ENCODE peak calls at places on chromosomes 6 and 20, in eight cellular contexts. J is left ventricle myocardium inferior, O is mesendoderm, S is brain microvascular endothelial cell, M is tibial artery, C is substantia nigra, F is mammary epithelial cell, P is neural progenitor cell. L is an unnamed sample.

GRCh38 chr6:165184192-165184979 is 125.0 kb downstream of the C6orf118 start:
- DNase-seq in J (peak; percentile 44), O (no peak), S (no peak), M (no peak), C (no peak), F (no peak), P (no peak), L (no peak)

GRCh38 chr20:22615425-22615824 is 31.1 kb upstream of the FOXA2 start:
- DNase-seq in J (no peak), O (no peak), S (no peak), M (no peak), C (no peak), F (no peak), P (no peak), L (no peak)

GRCh38 chr6:13428528-13429405 is 58.6 kb downstream of the GFOD1 start:
- DNase-seq in J (no peak), O (peak; percentile 52), S (no peak), M (no peak), C (no peak), F (no peak), P (no peak), L (no peak)

GRCh38 chr20:19975901-19976300 is 41.3 kb upstream of the NAA20 start:
- DNase-seq in J (no peak), O (no peak), S (no peak), M (no peak), C (peak; percentile 45), F (peak; percentile 40), P (no peak), L (no peak)

GRCh38 chr20:31517373-31517772 is 3.1 kb downstream of the HM13 start:
- DNase-seq in J (peak; percentile 25), O (peak; percentile 86), S (peak; percentile 45), M (peak; percentile 63), C (no peak), F (peak; percentile 54), P (peak; percentile 49), L (peak; percentile 15)

GRCh38 chr20:18322551-18322950 is 34.2 kb downstream of the ZNF133 start:
- DNase-seq in J (no peak), O (no peak), S (no peak), M (no peak), C (no peak), F (no peak), P (no peak), L (no peak)

GRCh38 chr6:35327349-35328027 is 14.9 kb upstream of the PPARD start:
- DNase-seq in J (peak; percentile 51), O (peak; percentile 76), S (peak; percentile 56), M (peak; percentile 48), C (no peak), F (peak; percentile 36), P (peak; percentile 72), L (no peak)

GRCh38 chr6:88455317-88455716 is 289.2 kb upstream of the CNR1 start:
- DNase-seq in J (peak; percentile 24), O (no peak), S (no peak), M (no peak), C (no peak), F (no peak), P (no peak), L (no peak)

GRCh38 chr20:23634985-23635767 is 2.6 kb downstream of the CST3 start:
- DNase-seq in J (peak; percentile 72), O (no peak), S (no peak), M (no peak), C (no peak), F (no peak), P (no peak), L (no peak)

GRCh38 chr20:58515240-58516212 is at the start of gene APCDD1L:
- DNase-seq in J (no peak), O (peak; percentile 82), S (no peak), M (peak; percentile 63), C (no peak), F (peak; percentile 61), P (peak; percentile 56), L (no peak)

GRCh38 chr6:45714795-45715507 is 300.7 kb downstream of the CLIC5 start:
- DNase-seq in J (no peak), O (peak; percentile 92), S (peak; percentile 86), M (peak; percentile 43), C (no peak), F (peak; percentile 64), P (peak; percentile 87), L (peak; percentile 67)
- H3K27ac ChIP-seq in J (no peak overlapping the region), O (no peak overlapping the region), S (peak overlapping the region; percentile 27), M (no peak overlapping the region), C (no peak overlapping the region), F (no peak overlapping the region), P (no peak overlapping the region), L (peak overlapping the region; percentile 14)

GRCh38 chr6:25302677-25303128 is 23.5 kb downstream of the CARMIL1 start:
- DNase-seq in J (no peak), O (no peak), S (peak; percentile 60), M (no peak), C (no peak), F (peak; percentile 50), P (peak; percentile 14), L (no peak)
- H3K27ac ChIP-seq in J (peak overlapping the region; percentile 59), O (no peak overlapping the region), S (no peak overlapping the region), M (peak overlapping the region; percentile 91), C (no peak overlapping the region), F (no peak overlapping the region), P (no peak overlapping the region), L (no peak overlapping the region)

GRCh38 chr6:7164536-7165001 is 56.8 kb downstream of the RREB1 start:
- DNase-seq in J (no peak), O (no peak), S (no peak), M (no peak), C (no peak), F (no peak), P (no peak), L (no peak)

GRCh38 chr6:7159790-7160525 is 52.2 kb downstream of the RREB1 start:
- DNase-seq in J (no peak), O (no peak), S (no peak), M (no peak), C (no peak), F (no peak), P (no peak), L (no peak)

GRCh38 chr6:7161253-7161623 is 53.5 kb downstream of the RREB1 start:
- DNase-seq in J (no peak), O (no peak), S (no peak), M (no peak), C (no peak), F (no peak), P (no peak), L (no peak)

GRCh38 chr6:7163661-7164071 is 55.9 kb downstream of the RREB1 start:
- DNase-seq in J (no peak), O (no peak), S (no peak), M (no peak), C (no peak), F (no peak), P (no peak), L (no peak)

GRCh38 chr6:7161845-7162244 is 54.1 kb downstream of the RREB1 start:
- DNase-seq in J (no peak), O (no peak), S (no peak), M (no peak), C (no peak), F (no peak), P (no peak), L (no peak)
- H3K27ac ChIP-seq in J (no peak overlapping the region), O (no peak overlapping the region), S (no peak overlapping the region), M (no peak overlapping the region), C (no peak overlapping the region), F (peak overlapping the region; percentile 61), P (no peak overlapping the region), L (no peak overlapping the region)

GRCh38 chr20:10369723-10370090 is 64.3 kb downstream of the MKKS start:
- DNase-seq in J (no peak), O (no peak), S (peak; percentile 37), M (no peak), C (no peak), F (no peak), P (no peak), L (no peak)
- H3K27ac ChIP-seq in J (peak overlapping the region; percentile 38), O (no peak overlapping the region), S (peak overlapping the region; percentile 54), M (no peak overlapping the region), C (no peak overlapping the region), F (no peak overlapping the region), P (no peak overlapping the region), L (no peak overlapping the region)

DNA sequence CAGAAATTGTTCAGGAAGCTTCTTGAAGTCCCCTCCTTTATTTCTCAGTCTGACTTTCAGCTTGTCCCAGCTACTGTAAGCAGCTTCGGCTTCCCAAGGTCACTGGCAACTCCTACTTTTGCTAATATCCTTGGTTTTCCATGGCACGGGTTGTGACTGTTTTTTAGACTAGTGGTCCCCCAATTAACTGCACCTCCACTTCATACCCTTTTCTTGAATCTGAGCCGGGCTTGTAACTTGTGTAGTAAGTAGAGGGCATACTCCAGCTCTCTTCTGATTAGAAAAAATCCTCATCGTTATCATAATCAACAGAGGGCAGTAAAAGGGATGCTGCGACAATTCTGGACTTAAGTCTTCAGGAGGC is 162.3 kb upstream of the TNFAIP3 start:
- DNase-seq in J (no peak), O (no peak), S (no peak), M (no peak), C (no peak), F (no peak), P (no peak), L (no peak)
- H3K27ac ChIP-seq in J (peak overlapping the region; percentile 32), O (no peak overlapping the region), S (no peak overlapping the region), M (no peak overlapping the region), C (no peak overlapping the region), F (no peak overlapping the region), P (no peak overlapping the region), L (no peak overlapping the region)

GRCh38 chr6:170017603-170018274 is 266.3 kb downstream of the ERMARD start:
- DNase-seq in J (no peak), O (no peak), S (no peak), M (no peak), C (no peak), F (no peak), P (no peak), L (no peak)

GRCh38 chr6:170021579-170021978 is 269.3 kb downstream of the DLL1 start:
- DNase-seq in J (no peak), O (no peak), S (no peak), M (no peak), C (no peak), F (no peak), P (no peak), L (no peak)

GRCh38 chr6:170020041-170020583 is 268.7 kb downstream of the ERMARD start:
- DNase-seq in J (no peak), O (no peak), S (no peak), M (no peak), C (no peak), F (no peak), P (no peak), L (no peak)

GRCh38 chr6:170019259-170020040 is 268.0 kb downstream of the ERMARD start:
- DNase-seq in J (no peak), O (no peak), S (no peak), M (no peak), C (no peak), F (no peak), P (no peak), L (no peak)

DNA sequence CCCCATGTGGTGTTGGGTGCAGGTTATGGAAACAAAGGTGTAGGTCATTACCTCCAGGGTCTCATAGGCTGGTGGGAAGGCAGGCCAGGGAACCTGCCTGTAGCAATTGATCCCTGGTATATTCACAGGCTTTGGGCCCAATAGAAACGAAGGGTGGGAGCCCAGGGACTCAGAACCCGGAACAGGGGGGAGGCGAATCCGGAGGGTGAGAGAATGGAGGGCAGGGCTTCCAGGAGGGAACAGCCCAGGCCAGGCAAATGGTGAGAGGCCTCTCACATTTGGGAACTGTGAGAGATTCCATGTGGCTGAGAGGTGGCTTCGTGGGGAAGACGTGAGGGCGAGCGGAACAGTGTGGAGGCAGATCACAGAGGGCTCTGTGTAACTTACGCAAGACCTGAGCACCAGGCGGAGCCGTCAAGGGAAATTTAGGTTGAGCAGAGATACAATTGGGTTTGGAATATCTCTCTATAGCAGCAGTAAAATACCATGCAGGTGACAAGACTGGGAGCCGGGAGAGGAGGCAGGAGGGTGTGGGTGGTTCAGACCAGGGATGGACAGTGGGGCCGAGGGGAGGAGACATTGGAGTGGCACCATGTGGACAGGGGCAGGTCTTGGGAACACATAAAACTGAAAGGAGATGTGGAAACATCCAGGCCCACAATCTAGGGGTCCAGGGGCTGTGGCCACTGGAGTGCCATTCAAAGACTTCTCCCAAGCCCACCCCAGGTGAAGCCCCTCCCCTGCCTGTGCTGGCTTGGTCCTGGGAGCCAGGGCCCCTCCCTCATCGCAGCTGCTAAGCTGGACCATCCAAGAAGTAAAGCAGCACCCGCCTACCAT is 267.2 kb downstream of the ERMARD start:
- DNase-seq in J (no peak), O (no peak), S (no peak), M (no peak), C (no peak), F (no peak), P (no peak), L (no peak)
- H3K27ac ChIP-seq in J (no peak overlapping the region), O (no peak overlapping the region), S (no peak overlapping the region), M (no peak overlapping the region), C (no peak overlapping the region), F (no peak overlapping the region), P (no peak overlapping the region), L (no peak overlapping the region)